ENCODE peak calls at places on chromosomes 5 and 9, in six cellular contexts. R is SJSA1, W is thoracic aorta, B is ovary, E is stomach, A is tibial nerve. P is an unnamed sample. For H3K4me1, the result is how much of the 10 kb centered on the place peaks cover.

GRCh38 chr5:169599451-169599850 is 15.9 kb downstream of the SPDL1 start:
- DNase-seq in R (no peak), W (no peak), B (no peak), E (peak), A (no peak), P (no peak)

GRCh38 chr5:135551593-135552447 is 16.1 kb upstream of the NEUROG1 start:
- DNase-seq in R (peak), W (peak), B (peak), E (peak), A (peak), P (peak)

GRCh38 chr9:536597-537511 is 304.6 kb upstream of the DMRT1 start:
- DNase-seq in R (no peak), W (no peak), B (no peak), E (no peak), A (no peak), P (no peak)

GRCh38 chr9:128245293-128246151 is 30.3 kb downstream of the GOLGA2 start:
- DNase-seq in R (peak), W (no peak), B (no peak), E (no peak), A (no peak), P (no peak)

GRCh38 chr9:36728651-36729520 is 156.2 kb downstream of the MELK start:
- DNase-seq in R (peak), W (no peak), B (peak), E (peak), A (peak), P (no peak)

GRCh38 chr5:32059779-32060178 is 114.3 kb downstream of the GOLPH3 start:
- DNase-seq in R (no peak), W (no peak), B (no peak), E (no peak), A (no peak), P (no peak)

GRCh38 chr5:83919071-83920041 is 198.7 kb upstream of the HAPLN1 start:
- DNase-seq in R (no peak), W (no peak), B (no peak), E (no peak), A (no peak), P (no peak)

GRCh38 chr5:178196986-178197385 is 7.3 kb upstream of the HNRNPAB start:
- DNase-seq in R (no peak), W (no peak), B (no peak), E (no peak), A (no peak), P (no peak)

GRCh38 chr9:126461608-126462007 is 135.0 kb downstream of the MVB12B start:
- DNase-seq in R (no peak), W (no peak), B (no peak), E (no peak), A (no peak), P (peak)

GRCh38 chr9:78707481-78707977 is 410.6 kb downstream of the PSAT1 start:
- DNase-seq in R (peak), W (no peak), B (no peak), E (no peak), A (no peak), P (no peak)

GRCh38 chr5:1125030-1125357 is 13.1 kb upstream of the SLC12A7 start:
- DNase-seq in R (no peak), W (no peak), B (no peak), E (no peak), A (peak), P (peak)

GRCh38 chr9:4965174-4965821 is 19.8 kb upstream of the JAK2 start:
- DNase-seq in R (no peak), W (no peak), B (no peak), E (no peak), A (no peak), P (no peak)

GRCh38 chr5:126718246-126718868 is 58.6 kb upstream of the LMNB1 start:
- DNase-seq in R (peak), W (no peak), B (no peak), E (no peak), A (no peak), P (no peak)

GRCh38 chr5:19568004-19568403 is 420.0 kb downstream of the CDH18 start:
- DNase-seq in R (no peak), W (no peak), B (no peak), E (no peak), A (no peak), P (no peak)

GRCh38 chr5:1545798-1546355 is 22.1 kb upstream of the LPCAT1 start:
- DNase-seq in R (no peak), W (no peak), B (no peak), E (no peak), A (no peak), P (no peak)

GRCh38 chr9:99030082-99030481 is 74.8 kb upstream of the TGFBR1 start:
- DNase-seq in R (peak), W (no peak), B (no peak), E (no peak), A (no peak), P (no peak)

GRCh38 chr9:108784128-108784490 is 71.7 kb downstream of the ACTL7B start:
- DNase-seq in R (no peak), W (no peak), B (no peak), E (no peak), A (no peak), P (no peak)

GRCh38 chr9:101397746-101398334 is 578 bp downstream of the MRPL50 start:
- DNase-seq in R (no peak), W (no peak), B (no peak), E (no peak), A (no peak), P (no peak)

GRCh38 chr5:36442352-36442751 is 140.7 kb upstream of the RANBP3L start:
- DNase-seq in R (no peak), W (no peak), B (no peak), E (peak), A (no peak), P (no peak)

GRCh38 chr5:78912085-78912771 is 72.9 kb downstream of the ARSB start:
- DNase-seq in R (no peak), W (no peak), B (no peak), E (no peak), A (no peak), P (no peak)

GRCh38 chr5:1118738-1119137 is 6.9 kb upstream of the SLC12A7 start:
- DNase-seq in R (no peak), W (no peak), B (peak), E (peak), A (no peak), P (no peak)

GRCh38 chr9:16150938-16151650 is 598.3 kb downstream of the CCDC171 start:
- DNase-seq in R (no peak), W (no peak), B (no peak), E (no peak), A (no peak), P (no peak)

GRCh38 chr9:33443047-33443446 is 4.3 kb downstream of the AQP3 start:
- DNase-seq in R (no peak), W (no peak), B (peak), E (no peak), A (no peak), P (no peak)

GRCh38 chr5:95960802-95961616 is 642 bp downstream of the ELL2 start:
- DNase-seq in R (peak), W (peak), B (peak), E (peak), A (peak), P (peak)

GRCh38 chr5:55988979-55989612 is 5.7 kb downstream of the IL6ST start:
- DNase-seq in R (no peak), W (no peak), B (no peak), E (no peak), A (no peak), P (no peak)
- H3K4me1 ChIP-seq in R (under half), W (under half), B (under half), E (half or more), A (under half), P (under half)

GRCh38 chr5:141843156-141843927 is 34.9 kb downstream of the PCDH1 start:
- DNase-seq in R (peak), W (no peak), B (no peak), E (peak), A (no peak), P (no peak)
- H3K27ac ChIP-seq in R (peak), W (no peak), B (no peak), E (peak), A (peak), P (peak)

GRCh38 chr5:150511641-150512367 is 3.9 kb downstream of the NDST1 start:
- DNase-seq in R (peak), W (no peak), B (peak), E (peak), A (peak), P (no peak)
- H3K4me1 ChIP-seq in R (half or more), W (under half), B (half or more), E (half or more), A (half or more), P (half or more)

GRCh38 chr5:63262191-63262981 is 683.8 kb downstream of the LRRC70 start:
- DNase-seq in R (peak), W (no peak), B (no peak), E (no peak), A (no peak), P (no peak)
- H3K27ac ChIP-seq in R (no peak), W (no peak), B (no peak), E (no peak), A (no peak), P (no peak)

DNA sequence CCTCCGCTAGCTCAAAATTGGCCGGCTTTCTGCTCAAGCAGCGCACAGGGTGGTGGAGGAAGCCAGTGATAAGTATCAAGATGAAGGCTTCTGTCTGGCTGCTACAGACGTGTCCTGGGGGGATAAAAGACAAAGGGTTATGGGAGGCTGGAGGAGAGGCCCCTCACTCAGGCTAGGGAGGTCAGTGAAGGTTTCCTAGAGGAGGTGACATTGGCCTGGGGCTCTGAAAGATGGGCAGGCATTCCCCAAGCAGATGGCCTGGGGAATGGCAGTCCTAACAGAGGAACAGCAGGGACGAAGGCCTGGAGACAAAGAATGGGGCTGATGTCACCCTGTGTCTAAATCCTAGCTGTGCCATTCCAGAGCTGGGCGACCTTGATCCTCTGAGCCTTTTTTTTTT is 32.3 kb downstream of the OLFML2A start:
- DNase-seq in R (no peak), W (no peak), B (no peak), E (no peak), A (no peak), P (no peak)
- H3K4me1 ChIP-seq in R (under half), W (under half), B (under half), E (under half), A (under half), P (under half)

DNA sequence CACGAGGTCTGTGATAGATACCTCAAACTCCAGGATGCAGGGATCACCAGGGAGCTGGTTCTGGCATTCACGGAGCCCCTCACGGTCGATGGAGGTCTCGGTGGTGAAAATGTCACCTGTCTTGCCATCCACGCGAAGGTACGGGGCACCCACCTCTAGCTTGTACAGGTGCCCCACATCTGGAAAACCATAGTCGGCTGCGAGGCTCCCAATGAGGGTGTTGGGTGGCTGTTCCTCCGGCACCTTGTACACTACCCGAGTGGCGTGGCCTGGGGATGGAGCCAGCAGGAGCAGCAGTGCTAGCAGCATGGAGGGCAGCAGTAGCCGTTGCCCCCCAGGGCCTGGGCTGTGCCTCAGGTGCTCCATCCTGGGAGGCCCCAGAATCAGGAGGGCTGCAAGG is 9.2 kb downstream of the PCDH1 start:
- DNase-seq in R (no peak), W (no peak), B (no peak), E (no peak), A (no peak), P (no peak)
- H3K27ac ChIP-seq in R (no peak), W (no peak), B (no peak), E (peak), A (peak), P (no peak)

GRCh38 chr9:71797266-71797665 is 29.0 kb upstream of the CEMIP2 start:
- DNase-seq in R (no peak), W (no peak), B (no peak), E (no peak), A (no peak), P (no peak)
- H3K4me1 ChIP-seq in R (under half), W (under half), B (under half), E (under half), A (under half), P (under half)

DNA sequence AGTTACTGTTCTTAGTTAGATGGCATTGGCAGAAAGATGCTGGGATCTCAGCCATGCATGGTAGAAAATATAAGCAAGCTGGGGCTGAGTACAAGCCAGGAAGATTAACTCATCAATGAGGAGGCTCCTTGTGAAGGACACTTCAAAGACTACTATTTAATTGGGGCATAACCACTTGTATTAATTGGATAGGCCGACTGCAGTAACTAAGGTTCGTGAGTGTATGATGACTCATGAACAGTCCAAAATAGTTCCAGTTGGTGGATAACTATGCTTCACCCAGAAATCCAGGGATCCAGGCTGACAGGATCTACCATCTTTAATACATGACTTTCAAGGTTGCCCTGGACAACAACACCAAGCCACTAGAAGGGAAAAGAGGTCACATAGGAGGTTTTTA is 138.0 kb downstream of the TMEM38B start:
- DNase-seq in R (no peak), W (no peak), B (no peak), E (no peak), A (no peak), P (no peak)
- H3K27ac ChIP-seq in R (peak), W (no peak), B (no peak), E (no peak), A (no peak), P (no peak)

GRCh38 chr9:106964822-106965525 is 102.0 kb downstream of the ZNF462 start:
- DNase-seq in R (no peak), W (no peak), B (no peak), E (no peak), A (no peak), P (no peak)
- H3K4me1 ChIP-seq in R (under half), W (under half), B (under half), E (under half), A (under half), P (under half)

DNA sequence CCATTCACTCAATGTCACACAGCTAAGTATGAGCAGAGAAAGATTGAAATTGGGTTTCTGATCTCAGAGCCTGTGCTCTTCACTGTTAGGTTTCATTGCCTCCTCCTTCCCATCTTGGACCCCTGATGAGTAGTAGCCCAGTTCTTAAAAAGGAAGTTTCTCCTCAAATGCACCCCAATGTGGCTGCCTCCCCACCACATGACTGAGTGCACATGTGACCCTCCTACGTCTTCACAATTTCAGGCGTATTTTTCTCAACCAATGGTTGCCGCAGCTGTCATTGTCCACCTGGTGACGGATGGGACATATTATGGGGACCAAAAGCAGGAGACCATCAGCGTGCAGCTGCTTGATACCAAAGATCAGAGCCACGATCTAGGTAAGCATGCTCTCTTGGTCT is 178.5 kb downstream of the PAPPA start:
- DNase-seq in R (no peak), W (no peak), B (no peak), E (no peak), A (no peak), P (no peak)
- H3K27ac ChIP-seq in R (no peak), W (no peak), B (no peak), E (no peak), A (no peak), P (no peak)